ENCODE peak calls at places on chromosome 16, in four cellular contexts. P, X, Y and L are unnamed samples.

GRCh38 chr16:50970221-50970620 is 180.8 kb downstream of the SALL1 start:
- ATAC-seq in P (no peak), X (no peak), Y (no peak), L (no peak)

GRCh38 chr16:50408001-50408400 is 39.2 kb upstream of the BRD7 start:
- ATAC-seq in Y (no peak), X (no peak), P (no peak), L (no peak)

GRCh38 chr16:56013962-56014552 is 138.9 kb upstream of the CES5A start:
- ATAC-seq in Y (peak), P (peak), X (peak), L (no peak)

GRCh38 chr16:51756447-51757123 is 605.5 kb upstream of the SALL1 start:
- ATAC-seq in Y (no peak), X (no peak), P (no peak), L (no peak)

GRCh38 chr16:87582221-87582965 is 19.9 kb upstream of the JPH3 start:
- ATAC-seq in X (peak), P (peak), Y (peak), L (peak)

GRCh38 chr16:20735504-20735903 is 6.1 kb downstream of the THUMPD1 start:
- ATAC-seq in Y (no peak), P (peak), X (no peak), L (no peak)

GRCh38 chr16:83068686-83069085 is 441.9 kb downstream of the CDH13 start:
- ATAC-seq in Y (no peak), X (no peak), P (no peak), L (no peak)

GRCh38 chr16:23950898-23951297 is 115.1 kb downstream of the PRKCB start:
- ATAC-seq in X (no peak), P (no peak), Y (no peak), L (no peak)

GRCh38 chr16:12539185-12539929 is 264.3 kb downstream of the CPPED1 start:
- ATAC-seq in P (peak), Y (no peak), X (no peak), L (no peak)

GRCh38 chr16:80449332-80449731 is 91.5 kb upstream of the DYNLRB2 start:
- ATAC-seq in P (no peak), X (no peak), Y (no peak), L (no peak)

GRCh38 chr16:85452364-85453178 is 160.6 kb upstream of the GSE1 start:
- ATAC-seq in P (no peak), Y (no peak), X (no peak), L (no peak)

GRCh38 chr16:4386452-4386813 is 14.8 kb downstream of the VASN start:
- ATAC-seq in X (no peak), P (no peak), Y (no peak), L (no peak)

GRCh38 chr16:49022351-49022963 is 259.2 kb downstream of the CBLN1 start:
- ATAC-seq in Y (no peak), X (no peak), P (peak), L (no peak)

GRCh38 chr16:4935231-4935855 is 1.6 kb downstream of the PPL start:
- ATAC-seq in X (peak), P (no peak), Y (peak), L (peak)

GRCh38 chr16:82845076-82845475 is 218.3 kb downstream of the CDH13 start:
- ATAC-seq in X (no peak), Y (no peak), P (no peak), L (no peak)

GRCh38 chr16:69613283-69614154 is 47.8 kb downstream of the NFAT5 start:
- ATAC-seq in Y (no peak), X (peak), P (peak), L (no peak)

GRCh38 chr16:3971261-3971660 is 90.7 kb upstream of the CREBBP start:
- ATAC-seq in X (no peak), Y (peak), P (no peak), L (no peak)

GRCh38 chr16:79995315-79995714 is 394.8 kb upstream of the MAF start:
- ATAC-seq in P (no peak), Y (no peak), X (no peak), L (no peak)

GRCh38 chr16:64983983-64984382 is 137.9 kb downstream of the CDH11 start:
- ATAC-seq in Y (peak), X (peak), P (peak), L (no peak)

GRCh38 chr16:50735629-50736122 is 6.2 kb upstream of the CYLD start:
- ATAC-seq in X (no peak), Y (no peak), P (no peak), L (no peak)

GRCh38 chr16:89637379-89637778 is 20.1 kb downstream of the CHMP1A start:
- ATAC-seq in P (no peak), X (no peak), Y (no peak), L (no peak)

GRCh38 chr16:82924075-82924854 is 297.5 kb downstream of the CDH13 start:
- ATAC-seq in Y (no peak), P (no peak), X (no peak), L (no peak)

GRCh38 chr16:8959921-8960787 is 3.6 kb downstream of the USP7 start:
- ATAC-seq in P (no peak), Y (peak), X (no peak), L (no peak)

GRCh38 chr16:75306102-75306762 is 54.8 kb upstream of the BCAR1 start:
- ATAC-seq in X (peak), Y (peak), P (peak), L (no peak)

GRCh38 chr16:49856741-49857330 is 924 bp upstream of the ZNF423 start:
- ATAC-seq in P (peak), Y (peak), X (peak), L (peak)

GRCh38 chr16:81745704-81746558 is 33.2 kb upstream of the PLCG2 start:
- ATAC-seq in P (peak), Y (peak), X (peak), L (peak)

GRCh38 chr16:65154321-65154720 is 32.5 kb upstream of the CDH11 start:
- ATAC-seq in X (no peak), P (no peak), Y (no peak), L (no peak)

GRCh38 chr16:22352119-22352518 is 22.3 kb downstream of the CDR2 start:
- ATAC-seq in P (no peak), Y (no peak), X (no peak), L (no peak)

GRCh38 chr16:22352726-22353125 is 21.7 kb downstream of the CDR2 start:
- ATAC-seq in Y (no peak), P (no peak), X (no peak), L (no peak)

GRCh38 chr16:22355487-22355908 is 18.9 kb downstream of the CDR2 start:
- ATAC-seq in X (no peak), P (no peak), Y (no peak), L (no peak)

GRCh38 chr16:22353188-22353919 is 21.1 kb downstream of the CDR2 start:
- ATAC-seq in P (peak), X (peak), Y (peak), L (no peak)

GRCh38 chr16:22353933-22354541 is 20.4 kb downstream of the CDR2 start:
- ATAC-seq in P (peak), X (peak), Y (no peak), L (no peak)
- H3K27ac ChIP-seq in P (no peak), X (peak), Y (no peak), L (peak)

GRCh38 chr16:57883480-57883879 is 81.2 kb upstream of the KIFC3 start:
- ATAC-seq in Y (no peak), X (no peak), P (no peak), L (no peak)
- H3K27ac ChIP-seq in Y (no peak), X (no peak), P (no peak), L (no peak)

GRCh38 chr16:68406458-68407041 is 41.8 kb downstream of the SMPD3 start:
- ATAC-seq in P (no peak), Y (no peak), X (no peak), L (no peak)
- H3K27ac ChIP-seq in P (no peak), Y (no peak), X (no peak), L (no peak)

DNA sequence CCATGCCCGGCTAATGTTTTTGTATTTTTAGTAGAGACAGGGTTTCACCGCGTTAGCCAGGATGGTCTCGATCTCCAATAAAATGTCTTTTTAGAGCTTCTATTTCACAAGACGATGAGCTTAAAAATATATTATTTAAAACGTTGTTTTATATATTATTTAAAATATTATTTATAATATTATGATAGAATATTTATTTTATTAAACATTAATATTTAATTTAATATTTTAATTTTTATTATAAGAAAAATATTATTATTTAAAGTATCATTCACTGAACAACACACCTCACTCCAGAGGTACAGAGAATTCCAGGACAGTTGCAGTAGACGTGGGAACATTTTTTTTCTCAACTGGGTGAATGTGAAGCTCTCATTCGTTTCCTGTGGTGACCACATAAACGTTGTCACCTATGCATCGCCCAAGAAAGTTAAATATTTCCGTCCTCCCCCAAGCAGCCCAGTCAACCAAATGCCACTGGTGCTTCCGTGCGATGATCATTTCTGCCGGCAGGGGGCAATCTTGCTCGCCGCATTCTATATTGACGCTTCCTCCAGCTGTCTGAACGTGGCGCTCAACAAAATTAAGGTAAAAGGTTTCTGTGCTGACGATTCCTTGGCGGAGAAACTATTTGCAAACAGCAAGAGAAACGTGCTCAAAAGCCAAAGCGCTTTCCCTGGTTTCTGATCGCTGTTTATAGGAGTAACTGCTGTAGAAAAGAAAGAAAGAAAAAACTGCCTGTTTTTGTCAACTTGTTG is 41.7 kb upstream of the PRSS54 start:
- ATAC-seq in Y (peak), P (peak), X (peak), L (peak)
- H3K27ac ChIP-seq in Y (no peak), P (no peak), X (no peak), L (no peak)

DNA sequence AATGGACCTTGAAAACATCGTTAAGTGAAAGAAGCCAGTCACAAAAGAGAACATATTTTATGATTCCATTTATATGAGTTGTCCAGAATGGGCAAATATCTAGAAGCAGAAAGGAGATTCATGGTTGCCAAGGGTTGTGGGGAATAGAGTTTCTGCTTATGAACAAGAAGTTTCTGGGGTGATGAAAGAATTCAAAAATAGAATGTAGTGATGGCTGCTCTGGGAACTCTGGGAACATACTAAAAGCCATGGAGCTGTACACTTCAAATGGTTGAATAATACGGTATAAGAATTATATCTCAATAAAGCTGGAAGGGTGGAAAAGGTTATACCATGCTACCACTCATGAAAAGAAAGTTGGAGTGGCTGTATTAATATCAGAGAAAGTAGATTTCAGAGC is 18.5 kb downstream of the AKTIP start:
- ATAC-seq in P (no peak), Y (peak), X (no peak), L (no peak)
- H3K27ac ChIP-seq in P (no peak), Y (no peak), X (no peak), L (no peak)

GRCh38 chr16:59114790-59115189 is 380.7 kb upstream of the GOT2 start:
- ATAC-seq in P (no peak), X (no peak), Y (no peak), L (no peak)

GRCh38 chr16:59113009-59113408 is 378.9 kb upstream of the GOT2 start:
- ATAC-seq in X (no peak), P (no peak), Y (no peak), L (no peak)

GRCh38 chr16:59121411-59121810 is 387.3 kb upstream of the GOT2 start:
- ATAC-seq in X (no peak), Y (no peak), P (no peak), L (no peak)

GRCh38 chr16:59111280-59111679 is 377.2 kb upstream of the GOT2 start:
- ATAC-seq in P (no peak), Y (no peak), X (no peak), L (no peak)

GRCh38 chr16:59116744-59117143 is 382.6 kb upstream of the GOT2 start:
- ATAC-seq in P (no peak), X (no peak), Y (no peak), L (no peak)
- H3K27ac ChIP-seq in P (no peak), X (no peak), Y (no peak), L (no peak)

DNA sequence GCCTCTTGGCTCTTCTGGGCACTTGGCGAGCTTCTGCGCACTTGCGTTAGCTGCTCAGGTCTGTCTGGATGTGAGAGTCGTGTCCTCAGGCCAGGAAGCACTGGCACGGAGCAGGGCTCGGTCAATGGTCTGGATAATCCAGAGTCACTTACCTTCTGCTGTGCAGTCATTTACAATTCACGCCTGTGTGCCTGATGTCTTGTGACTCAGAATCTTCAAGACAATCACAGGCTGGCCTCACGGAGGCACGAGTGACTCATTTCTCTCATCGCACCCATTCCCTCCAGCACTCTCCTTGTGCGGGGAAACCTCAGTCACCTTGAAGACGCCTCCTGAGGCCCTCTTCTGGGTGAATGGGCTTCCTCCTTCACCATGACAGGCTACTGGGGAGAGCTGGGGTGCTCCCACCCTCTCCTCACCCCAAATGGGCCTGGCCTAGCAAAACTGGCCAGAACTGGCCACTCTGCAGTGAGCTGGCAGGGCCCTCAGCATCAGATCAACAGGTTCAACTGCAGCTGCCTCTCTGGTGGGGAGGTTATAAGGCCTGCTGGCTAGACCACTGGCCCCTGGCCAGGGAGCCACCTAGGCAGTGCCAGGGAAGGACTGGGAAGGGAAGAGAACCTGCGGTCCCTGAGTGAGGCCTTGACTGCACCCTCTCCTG is 1.9 kb upstream of the CAPN15 start:
- ATAC-seq in Y (no peak), P (peak), X (no peak), L (no peak)
- H3K27ac ChIP-seq in Y (no peak), P (peak), X (no peak), L (peak)

DNA sequence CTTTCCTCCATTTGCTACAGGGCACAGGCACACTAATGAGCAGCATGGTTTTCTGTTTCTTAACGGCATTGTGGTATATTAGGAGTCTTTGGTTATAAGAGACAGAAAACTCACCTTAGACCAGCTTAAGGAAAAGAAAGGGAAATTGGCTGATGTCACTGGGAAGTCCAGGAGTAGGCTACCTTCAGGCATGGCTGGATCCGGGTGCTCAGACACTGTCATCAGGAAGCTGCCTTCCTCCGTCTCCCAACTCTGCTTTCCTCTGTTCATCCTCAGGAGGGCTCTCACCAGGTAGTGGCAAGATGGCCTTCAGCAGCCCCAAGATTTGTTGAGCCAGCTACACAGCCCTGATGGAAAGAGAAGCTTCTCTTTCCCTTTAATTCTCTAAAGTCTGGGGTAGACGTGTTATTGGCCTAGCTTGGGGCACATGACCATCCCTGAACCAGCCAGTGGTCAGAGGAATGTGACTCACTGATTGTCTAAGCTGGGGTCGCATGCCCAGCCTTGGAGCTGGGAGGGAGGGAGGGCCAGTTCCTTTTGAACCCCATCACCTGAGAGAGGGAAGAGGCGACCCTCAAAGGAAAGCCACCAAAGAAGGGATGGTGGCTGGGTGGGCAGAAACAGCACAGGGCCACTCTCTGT is 117.4 kb downstream of the CLEC16A start:
- ATAC-seq in P (no peak), X (no peak), Y (no peak), L (no peak)
- H3K27ac ChIP-seq in P (no peak), X (no peak), Y (no peak), L (no peak)